ENCODE peak calls at places on chromosomes 4 and X, in nine cellular contexts. Q is germinal center; H is COR-L47; S is astrocyte of the spinal cord; F is glutamatergic neuron; B is ACHN; O is CD4-positive, alpha-beta T cell; N is HTR-8/SVneo; C is activated gamma-delta T cell treated with anti-CD3 and anti-CD28 coated beads, Interleukin-2, amount 50 U/mL, for 16 hours. V is an unnamed sample.

GRCh38 chr4:161653697-161654096 is 510.1 kb downstream of the FSTL5 start:
- DNase-seq in Q (no peak), H (no peak), S (no peak), F (no peak), B (no peak), O (no peak), N (no peak), C (no peak), V (no peak)

GRCh38 chrX:34275710-34276109 is 143.6 kb upstream of the FAM47A start:
- DNase-seq in Q (no peak), H (no peak), S (no peak), F (no peak), B (no peak), O (no peak), N (no peak), C (no peak), V (no peak)

GRCh38 chr4:128228021-128228571 is 59.5 kb downstream of the PGRMC2 start:
- DNase-seq in Q (no peak), H (no peak), S (peak; percentile 47), F (no peak), B (no peak), O (no peak), N (no peak), C (no peak), V (no peak)

GRCh38 chr4:15654556-15655222 is 468 bp downstream of the FBXL5 start:
- DNase-seq in Q (peak; percentile 61), H (peak; percentile 63), S (peak; percentile 46), F (peak; percentile 65), B (peak; percentile 42), O (peak; percentile 19), N (peak; percentile 26), C (peak; percentile 14), V (peak; percentile 31)

GRCh38 chr4:107709916-107710315 is 10.1 kb downstream of the PAPSS1 start:
- DNase-seq in Q (no peak), H (no peak), S (no peak), F (no peak), B (no peak), O (no peak), N (no peak), C (no peak), V (no peak)

GRCh38 chrX:133307637-133308485 is 89.7 kb upstream of the TFDP3 start:
- DNase-seq in Q (no peak), H (no peak), S (no peak), F (no peak), B (no peak), O (no peak), N (no peak), C (no peak), V (no peak)

GRCh38 chrX:153361781-153362397 is 27.9 kb downstream of the ZNF275 start:
- DNase-seq in Q (no peak), H (no peak), S (no peak), F (no peak), B (no peak), O (no peak), N (no peak), C (no peak), V (no peak)

GRCh38 chrX:19865567-19866363 is 21.6 kb downstream of the SH3KBP1 start:
- DNase-seq in Q (no peak), H (no peak), S (no peak), F (no peak), B (no peak), O (no peak), N (no peak), C (no peak), V (no peak)

GRCh38 chr4:170047774-170048354 is 21.7 kb upstream of the MFAP3L start:
- DNase-seq in Q (peak; percentile 8), H (peak; percentile 48), S (peak; percentile 81), F (peak; percentile 52), B (peak; percentile 65), O (peak; percentile 32), N (peak; percentile 40), C (peak; percentile 34), V (peak; percentile 44)

GRCh38 chr4:33072340-33073089 is 2352.3 kb downstream of the PCDH7 start:
- DNase-seq in Q (no peak), H (no peak), S (no peak), F (no peak), B (no peak), O (no peak), N (no peak), C (no peak), V (no peak)

GRCh38 chrX:141642979-141643378 is 53.5 kb downstream of the SPANXA2 start:
- DNase-seq in Q (no peak), H (no peak), S (peak; percentile 18), F (no peak), B (peak; percentile 0), O (no peak), N (peak; percentile 10), C (no peak), V (peak; percentile 1)

GRCh38 chr4:83362492-83363329 is 28.1 kb upstream of the HPSE start:
- DNase-seq in Q (no peak), H (peak; percentile 2), S (peak; percentile 43), F (no peak), B (peak; percentile 36), O (no peak), N (no peak), C (no peak), V (peak; percentile 77)

GRCh38 chr4:160831165-160831922 is 1332.5 kb downstream of the FSTL5 start:
- DNase-seq in Q (no peak), H (no peak), S (no peak), F (no peak), B (no peak), O (no peak), N (no peak), C (no peak), V (no peak)

GRCh38 chrX:21998037-21998436 is 34.1 kb upstream of the PHEX start:
- DNase-seq in Q (no peak), H (no peak), S (no peak), F (no peak), B (no peak), O (no peak), N (no peak), C (no peak), V (no peak)

V was measured in SW480.